ENCODE peak calls at places on chromosome 14, in nine cellular contexts. V is stomach; K is NCI-H2081; P is epithelial cell of prostate; W is activated CD4-positive, alpha-beta T cell treated with anti-CD3 and anti-CD28 coated beads for 48 hours; C is NCI-H2171; Y is NCI-H1105 treated with DMSO at 0.1 percent for 48 hours; J is mesenchymal stem cell; E is mucosa of descending colon. O is an unnamed sample.

GRCh38 chr14:91078095-91078737 is 17.8 kb upstream of the RPS6KA5 start:
- DNase-seq in V (no peak), K (no peak), P (no peak), W (peak; percentile 66), C (no peak), Y (no peak), J (no peak), E (no peak), O (no peak)

GRCh38 chr14:69002069-69002468 is 23.0 kb upstream of the ACTN1 start:
- DNase-seq in V (peak; percentile 56), K (no peak), P (no peak), W (no peak), C (no peak), Y (no peak), J (peak; percentile 61), E (no peak), O (no peak)

GRCh38 chr14:96682401-96682800 is 114.8 kb upstream of the VRK1 start:
- DNase-seq in V (no peak), K (no peak), P (no peak), W (no peak), C (no peak), Y (no peak), J (no peak), E (no peak), O (no peak)

GRCh38 chr14:61461808-61462275 is 140.5 kb downstream of the PRKCH start:
- DNase-seq in V (no peak), K (peak; percentile 53), P (no peak), W (no peak), C (peak; percentile 53), Y (peak; percentile 71), J (peak; percentile 80), E (no peak), O (no peak)

GRCh38 chr14:32711103-32711680 is 227.5 kb upstream of the NPAS3 start:
- DNase-seq in V (no peak), K (peak; percentile 55), P (no peak), W (peak; percentile 7), C (peak; percentile 49), Y (peak; percentile 69), J (peak; percentile 61), E (no peak), O (no peak)

GRCh38 chr14:63853831-63854293 is 1.1 kb downstream of the SYNE2 start:
- DNase-seq in V (peak; percentile 65), K (peak; percentile 50), P (peak; percentile 91), W (peak; percentile 55), C (peak; percentile 44), Y (peak; percentile 81), J (peak; percentile 69), E (peak; percentile 76), O (no peak)

GRCh38 chr14:69260246-69260978 is 454 bp downstream of the GALNT16 start:
- DNase-seq in V (no peak), K (no peak), P (no peak), W (peak; percentile 28), C (peak; percentile 42), Y (peak; percentile 26), J (peak; percentile 53), E (no peak), O (no peak)

GRCh38 chr14:87152701-87153100 is 840.3 kb downstream of the GALC start:
- DNase-seq in V (no peak), K (no peak), P (no peak), W (no peak), C (peak; percentile 52), Y (no peak), J (no peak), E (no peak), O (no peak)

O was measured in substantia nigra.